ENCODE peak calls at places on chromosomes 16 and 17, in ten cellular contexts. One of them, this sample, is unnamed. For H3K9me3, the result is how much of the 10 kb centered on the place peaks cover.

GRCh38 chr17:79534111-79534510 is 76.7 kb downstream of the RBFOX3 start:
- DNase-seq in uterus: no peak
- DNase-seq in left lung: no peak
- DNase-seq in transverse colon: no peak
- DNase-seq in SJSA1: no peak
- DNase-seq in lower lobe of right lung: no peak
- DNase-seq in stomach: no peak
- DNase-seq in heart left ventricle: no peak
- DNase-seq in hepatocyte: no peak
- DNase-seq in neuronal stem cell: no peak
- DNase-seq in this sample: peak

GRCh38 chr16:86635926-86636325 is 57.6 kb downstream of the FOXL1 start:
- DNase-seq in uterus: no peak
- DNase-seq in stomach: no peak
- DNase-seq in left lung: no peak
- DNase-seq in heart left ventricle: no peak
- DNase-seq in lower lobe of right lung: no peak
- DNase-seq in hepatocyte: no peak
- DNase-seq in neuronal stem cell: no peak
- DNase-seq in transverse colon: no peak
- DNase-seq in SJSA1: no peak
- DNase-seq in this sample: no peak

GRCh38 chr17:79473111-79473835 is 137.6 kb downstream of the RBFOX3 start:
- DNase-seq in stomach: no peak
- DNase-seq in lower lobe of right lung: no peak
- DNase-seq in heart left ventricle: no peak
- DNase-seq in hepatocyte: peak
- DNase-seq in SJSA1: no peak
- DNase-seq in transverse colon: no peak
- DNase-seq in left lung: no peak
- DNase-seq in uterus: no peak
- DNase-seq in neuronal stem cell: no peak
- DNase-seq in this sample: no peak

GRCh38 chr17:45341389-45342158 is 24.8 kb upstream of the MAP3K14 start:
- DNase-seq in left lung: peak
- DNase-seq in lower lobe of right lung: peak
- DNase-seq in heart left ventricle: peak
- DNase-seq in neuronal stem cell: peak
- DNase-seq in transverse colon: peak
- DNase-seq in uterus: peak
- DNase-seq in stomach: no peak
- DNase-seq in SJSA1: peak
- DNase-seq in hepatocyte: peak
- DNase-seq in this sample: peak

GRCh38 chr17:18920911-18921441 is 31.0 kb upstream of the SLC5A10 start:
- DNase-seq in hepatocyte: no peak
- DNase-seq in lower lobe of right lung: no peak
- DNase-seq in uterus: no peak
- DNase-seq in SJSA1: peak
- DNase-seq in left lung: no peak
- DNase-seq in neuronal stem cell: no peak
- DNase-seq in stomach: no peak
- DNase-seq in heart left ventricle: no peak
- DNase-seq in transverse colon: peak
- DNase-seq in this sample: no peak

GRCh38 chr17:18184143-18185007 is 747 bp downstream of the ALKBH5 start:
- DNase-seq in left lung: peak
- DNase-seq in neuronal stem cell: peak
- DNase-seq in uterus: peak
- DNase-seq in lower lobe of right lung: peak
- DNase-seq in heart left ventricle: peak
- DNase-seq in transverse colon: peak
- DNase-seq in SJSA1: peak
- DNase-seq in stomach: peak
- DNase-seq in hepatocyte: peak
- DNase-seq in this sample: peak

GRCh38 chr17:50749243-50749642 is 18.1 kb downstream of the ANKRD40CL start:
- DNase-seq in lower lobe of right lung: no peak
- DNase-seq in hepatocyte: no peak
- DNase-seq in SJSA1: no peak
- DNase-seq in transverse colon: no peak
- DNase-seq in neuronal stem cell: no peak
- DNase-seq in uterus: no peak
- DNase-seq in heart left ventricle: no peak
- DNase-seq in left lung: no peak
- DNase-seq in stomach: no peak
- DNase-seq in this sample: no peak

GRCh38 chr16:85460252-85460982 is 152.7 kb upstream of the GSE1 start:
- DNase-seq in hepatocyte: peak
- DNase-seq in heart left ventricle: no peak
- DNase-seq in neuronal stem cell: no peak
- DNase-seq in transverse colon: no peak
- DNase-seq in stomach: no peak
- DNase-seq in uterus: peak
- DNase-seq in lower lobe of right lung: no peak
- DNase-seq in SJSA1: no peak
- DNase-seq in left lung: no peak
- DNase-seq in this sample: no peak

GRCh38 chr17:7015587-7016020 is 3.2 kb downstream of the RNASEK start:
- DNase-seq in heart left ventricle: no peak
- DNase-seq in transverse colon: no peak
- DNase-seq in lower lobe of right lung: no peak
- DNase-seq in uterus: peak
- DNase-seq in stomach: no peak
- DNase-seq in neuronal stem cell: no peak
- DNase-seq in hepatocyte: no peak
- DNase-seq in left lung: no peak
- DNase-seq in SJSA1: no peak
- DNase-seq in this sample: peak

GRCh38 chr16:78770353-78771091 is 671.1 kb downstream of the WWOX start:
- DNase-seq in uterus: peak
- DNase-seq in hepatocyte: peak
- DNase-seq in left lung: peak
- DNase-seq in neuronal stem cell: peak
- DNase-seq in SJSA1: peak
- DNase-seq in lower lobe of right lung: peak
- DNase-seq in stomach: peak
- DNase-seq in heart left ventricle: peak
- DNase-seq in transverse colon: peak
- DNase-seq in this sample: peak

DNA sequence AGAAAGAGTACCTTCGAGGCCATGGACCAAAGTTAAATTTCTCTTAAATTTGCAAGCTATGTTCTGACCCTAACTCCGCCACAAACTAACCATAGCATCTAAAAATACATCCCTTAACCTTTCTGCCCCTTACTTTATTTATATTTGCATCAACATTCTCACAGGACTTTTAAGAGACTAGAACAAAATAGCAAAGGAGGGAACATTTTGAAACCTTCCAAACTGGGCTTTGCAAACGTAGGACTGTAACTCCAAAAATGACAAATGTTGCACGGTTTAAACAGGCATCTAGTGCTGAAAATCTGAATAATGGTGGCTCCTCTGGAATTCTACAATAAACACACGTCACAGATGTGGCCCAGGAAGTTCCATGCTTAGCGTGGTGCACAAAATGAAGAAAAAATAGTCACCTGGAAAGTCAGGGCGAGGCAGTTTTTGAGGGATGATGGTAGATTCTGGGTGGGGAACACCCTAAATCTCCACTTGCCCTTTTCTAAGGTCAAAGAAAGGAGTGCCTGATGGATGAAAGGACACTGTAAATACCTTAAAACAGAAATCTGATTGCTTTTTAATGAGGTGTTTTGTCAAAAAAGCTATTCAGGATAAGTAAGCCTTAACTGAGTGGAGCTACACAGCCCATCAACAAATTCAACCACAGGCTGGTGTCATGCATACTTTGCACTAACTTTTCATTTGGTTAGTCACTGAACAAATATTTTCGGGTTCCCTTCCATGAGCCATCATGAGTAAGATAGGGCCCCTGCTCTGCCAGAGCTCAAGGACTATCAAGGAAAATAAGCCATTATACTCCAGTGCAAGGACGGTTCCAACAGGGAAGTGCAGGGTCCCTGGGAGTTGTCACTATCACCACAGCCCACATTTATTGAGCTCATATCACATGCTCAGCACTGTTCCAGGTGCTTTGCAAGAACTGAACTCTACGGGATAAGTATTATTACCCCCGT is 21.2 kb downstream of the ARHGAP17 start:
- DNase-seq in heart left ventricle: no peak
- DNase-seq in neuronal stem cell: no peak
- DNase-seq in hepatocyte: peak
- DNase-seq in lower lobe of right lung: no peak
- DNase-seq in uterus: no peak
- DNase-seq in transverse colon: peak
- DNase-seq in stomach: no peak
- DNase-seq in SJSA1: peak
- DNase-seq in left lung: no peak
- DNase-seq in this sample: no peak
- H3K27ac ChIP-seq in heart left ventricle: peak
- H3K27ac ChIP-seq in neuronal stem cell: no peak
- H3K27ac ChIP-seq in hepatocyte: peak
- H3K27ac ChIP-seq in lower lobe of right lung: no peak
- H3K27ac ChIP-seq in uterus: peak
- H3K27ac ChIP-seq in transverse colon: peak
- H3K27ac ChIP-seq in stomach: peak
- H3K27ac ChIP-seq in SJSA1: peak
- H3K27ac ChIP-seq in left lung: peak
- H3K27ac ChIP-seq in this sample: peak

GRCh38 chr17:82737981-82738877 is 2.8 kb downstream of the FN3K start:
- DNase-seq in left lung: peak
- DNase-seq in uterus: no peak
- DNase-seq in transverse colon: no peak
- DNase-seq in lower lobe of right lung: peak
- DNase-seq in stomach: peak
- DNase-seq in neuronal stem cell: no peak
- DNase-seq in heart left ventricle: peak
- DNase-seq in hepatocyte: peak
- DNase-seq in SJSA1: no peak
- DNase-seq in this sample: no peak
- H3K9me3 ChIP-seq in left lung: under half
- H3K9me3 ChIP-seq in uterus: under half
- H3K9me3 ChIP-seq in transverse colon: under half
- H3K9me3 ChIP-seq in lower lobe of right lung: under half
- H3K9me3 ChIP-seq in stomach: under half
- H3K9me3 ChIP-seq in neuronal stem cell: under half
- H3K9me3 ChIP-seq in heart left ventricle: under half
- H3K9me3 ChIP-seq in hepatocyte: under half
- H3K9me3 ChIP-seq in SJSA1: under half
- H3K9me3 ChIP-seq in this sample: under half

GRCh38 chr16:3999890-4000325 is 116.3 kb downstream of the ADCY9 start:
- DNase-seq in stomach: no peak
- DNase-seq in lower lobe of right lung: no peak
- DNase-seq in neuronal stem cell: no peak
- DNase-seq in heart left ventricle: no peak
- DNase-seq in hepatocyte: no peak
- DNase-seq in SJSA1: no peak
- DNase-seq in uterus: no peak
- DNase-seq in transverse colon: no peak
- DNase-seq in left lung: no peak
- DNase-seq in this sample: no peak
- H3K27ac ChIP-seq in stomach: peak
- H3K27ac ChIP-seq in lower lobe of right lung: no peak
- H3K27ac ChIP-seq in neuronal stem cell: no peak
- H3K27ac ChIP-seq in heart left ventricle: no peak
- H3K27ac ChIP-seq in hepatocyte: peak
- H3K27ac ChIP-seq in SJSA1: no peak
- H3K27ac ChIP-seq in uterus: peak
- H3K27ac ChIP-seq in transverse colon: peak
- H3K27ac ChIP-seq in left lung: peak
- H3K27ac ChIP-seq in this sample: no peak

GRCh38 chr17:22505660-22506059 is 813.3 kb downstream of the KCNJ18 start:
- DNase-seq in uterus: no peak
- DNase-seq in heart left ventricle: no peak
- DNase-seq in neuronal stem cell: no peak
- DNase-seq in hepatocyte: no peak
- DNase-seq in stomach: no peak
- DNase-seq in SJSA1: no peak
- DNase-seq in lower lobe of right lung: no peak
- DNase-seq in left lung: no peak
- DNase-seq in transverse colon: no peak
- DNase-seq in this sample: no peak
- H3K9me3 ChIP-seq in uterus: under half
- H3K9me3 ChIP-seq in heart left ventricle: under half
- H3K9me3 ChIP-seq in neuronal stem cell: under half
- H3K9me3 ChIP-seq in hepatocyte: under half
- H3K9me3 ChIP-seq in stomach: under half
- H3K9me3 ChIP-seq in SJSA1: under half
- H3K9me3 ChIP-seq in lower lobe of right lung: under half
- H3K9me3 ChIP-seq in left lung: under half
- H3K9me3 ChIP-seq in transverse colon: under half
- H3K9me3 ChIP-seq in this sample: under half

GRCh38 chr17:40181205-40181604 is 3.9 kb downstream of the RAPGEFL1 start:
- DNase-seq in hepatocyte: no peak
- DNase-seq in lower lobe of right lung: no peak
- DNase-seq in SJSA1: no peak
- DNase-seq in transverse colon: no peak
- DNase-seq in left lung: no peak
- DNase-seq in uterus: no peak
- DNase-seq in stomach: no peak
- DNase-seq in neuronal stem cell: no peak
- DNase-seq in heart left ventricle: no peak
- DNase-seq in this sample: no peak
- H3K27ac ChIP-seq in hepatocyte: no peak
- H3K27ac ChIP-seq in lower lobe of right lung: no peak
- H3K27ac ChIP-seq in SJSA1: no peak
- H3K27ac ChIP-seq in transverse colon: peak
- H3K27ac ChIP-seq in left lung: no peak
- H3K27ac ChIP-seq in uterus: no peak
- H3K27ac ChIP-seq in stomach: peak
- H3K27ac ChIP-seq in neuronal stem cell: no peak
- H3K27ac ChIP-seq in heart left ventricle: no peak
- H3K27ac ChIP-seq in this sample: no peak

GRCh38 chr17:16083223-16083622 is 83.6 kb downstream of the TTC19 start:
- DNase-seq in neuronal stem cell: no peak
- DNase-seq in uterus: no peak
- DNase-seq in heart left ventricle: no peak
- DNase-seq in stomach: no peak
- DNase-seq in left lung: no peak
- DNase-seq in lower lobe of right lung: no peak
- DNase-seq in transverse colon: no peak
- DNase-seq in hepatocyte: no peak
- DNase-seq in SJSA1: no peak
- DNase-seq in this sample: no peak
- H3K9me3 ChIP-seq in neuronal stem cell: under half
- H3K9me3 ChIP-seq in uterus: under half
- H3K9me3 ChIP-seq in heart left ventricle: under half
- H3K9me3 ChIP-seq in stomach: under half
- H3K9me3 ChIP-seq in left lung: under half
- H3K9me3 ChIP-seq in lower lobe of right lung: under half
- H3K9me3 ChIP-seq in transverse colon: under half
- H3K9me3 ChIP-seq in hepatocyte: under half
- H3K9me3 ChIP-seq in SJSA1: under half
- H3K9me3 ChIP-seq in this sample: under half

GRCh38 chr17:81399481-81400153 is 4.4 kb downstream of the BAHCC1 start:
- DNase-seq in stomach: no peak
- DNase-seq in neuronal stem cell: no peak
- DNase-seq in uterus: no peak
- DNase-seq in heart left ventricle: no peak
- DNase-seq in lower lobe of right lung: no peak
- DNase-seq in left lung: no peak
- DNase-seq in hepatocyte: no peak
- DNase-seq in transverse colon: no peak
- DNase-seq in SJSA1: peak
- DNase-seq in this sample: no peak
- H3K27ac ChIP-seq in stomach: peak
- H3K27ac ChIP-seq in neuronal stem cell: peak
- H3K27ac ChIP-seq in uterus: peak
- H3K27ac ChIP-seq in heart left ventricle: peak
- H3K27ac ChIP-seq in lower lobe of right lung: peak
- H3K27ac ChIP-seq in left lung: peak
- H3K27ac ChIP-seq in hepatocyte: peak
- H3K27ac ChIP-seq in transverse colon: peak
- H3K27ac ChIP-seq in SJSA1: peak
- H3K27ac ChIP-seq in this sample: peak